ENCODE peak calls at places on chromosomes 2 and 18, in ten cellular contexts. R is endodermal cell, X is esophagus squamous epithelium, A is small intestine, D is lower lobe of right lung, L is IMR-90, M is fibroblast of lung, W is heart left ventricle, Z is GM23248, P is Karpas-422. K is an unnamed sample. For H3K27me3 and H3K4me1, the result is how much of the 10 kb centered on the place peaks cover.

GRCh38 chr2:105125920-105126319 is 88.1 kb downstream of the MRPS9 start:
- DNase-seq in R (peak), X (no peak), A (no peak), D (no peak), L (no peak), M (no peak), W (no peak), Z (no peak), P (no peak), K (no peak)

GRCh38 chr2:122326448-122326847 is 571.0 kb downstream of the TSN start:
- DNase-seq in R (peak), X (no peak), A (no peak), D (no peak), L (no peak), M (no peak), W (no peak), Z (no peak), P (no peak), K (no peak)

GRCh38 chr18:73975266-73975665 is 172.4 kb downstream of the FBXO15 start:
- DNase-seq in R (no peak), X (no peak), A (no peak), D (no peak), L (peak), M (peak), W (no peak), Z (no peak), P (no peak), K (no peak)

GRCh38 chr2:96198937-96199336 is 9.7 kb downstream of the STARD7 start:
- DNase-seq in R (no peak), X (no peak), A (no peak), D (no peak), L (no peak), M (no peak), W (no peak), Z (no peak), P (no peak), K (no peak)

GRCh38 chr2:20235655-20236302 is 10.8 kb upstream of the SDC1 start:
- DNase-seq in R (peak), X (no peak), A (peak), D (no peak), L (no peak), M (no peak), W (no peak), Z (no peak), P (no peak), K (no peak)

GRCh38 chr2:227388537-227389011 is 825 bp upstream of the SCYGR1 start:
- DNase-seq in R (no peak), X (no peak), A (no peak), D (no peak), L (peak), M (peak), W (no peak), Z (peak), P (no peak), K (no peak)

GRCh38 chr2:69592511-69592910 is 51.0 kb downstream of the AAK1 start:
- DNase-seq in R (no peak), X (no peak), A (no peak), D (no peak), L (no peak), M (no peak), W (no peak), Z (no peak), P (no peak), K (no peak)

GRCh38 chr2:221289389-221289788 is 282.7 kb downstream of the EPHA4 start:
- DNase-seq in R (no peak), X (no peak), A (no peak), D (no peak), L (peak), M (no peak), W (no peak), Z (peak), P (peak), K (no peak)

GRCh38 chr2:215401896-215402379 is 33.9 kb downstream of the FN1 start:
- DNase-seq in R (no peak), X (no peak), A (no peak), D (no peak), L (peak), M (peak), W (peak), Z (peak), P (peak), K (no peak)

GRCh38 chr18:22683196-22683676 is 249.9 kb upstream of the RBBP8 start:
- DNase-seq in R (no peak), X (no peak), A (peak), D (no peak), L (peak), M (peak), W (peak), Z (peak), P (no peak), K (peak)

GRCh38 chr2:36445191-36445590 is 89.6 kb downstream of the CRIM1 start:
- DNase-seq in R (no peak), X (no peak), A (no peak), D (no peak), L (no peak), M (no peak), W (no peak), Z (no peak), P (no peak), K (no peak)

GRCh38 chr18:73691118-73691517 is 456.5 kb downstream of the FBXO15 start:
- DNase-seq in R (no peak), X (no peak), A (no peak), D (no peak), L (peak), M (peak), W (no peak), Z (peak), P (no peak), K (no peak)

GRCh38 chr2:169360984-169361705 is 1.2 kb downstream of the LRP2 start:
- DNase-seq in R (peak), X (no peak), A (no peak), D (peak), L (no peak), M (peak), W (no peak), Z (peak), P (no peak), K (no peak)

GRCh38 chr18:12837747-12838146 is 46.3 kb downstream of the PTPN2 start:
- DNase-seq in R (no peak), X (no peak), A (no peak), D (no peak), L (peak), M (peak), W (no peak), Z (peak), P (no peak), K (no peak)

GRCh38 chr2:70399046-70399445 is 97.2 kb upstream of the FAM136A start:
- DNase-seq in R (no peak), X (no peak), A (no peak), D (no peak), L (no peak), M (no peak), W (no peak), Z (no peak), P (no peak), K (no peak)

GRCh38 chr2:127254386-127254981 is 34.4 kb upstream of the CYP27C1 start:
- DNase-seq in R (no peak), X (no peak), A (no peak), D (no peak), L (peak), M (peak), W (no peak), Z (peak), P (no peak), K (no peak)

GRCh38 chr2:37630298-37630697 is 41.1 kb downstream of the CDC42EP3 start:
- DNase-seq in R (no peak), X (no peak), A (no peak), D (no peak), L (no peak), M (no peak), W (no peak), Z (peak), P (no peak), K (no peak)

GRCh38 chr2:171260471-171261424 is 100.1 kb upstream of the TLK1 start:
- DNase-seq in R (peak), X (no peak), A (no peak), D (no peak), L (no peak), M (no peak), W (no peak), Z (no peak), P (no peak), K (no peak)

GRCh38 chr18:54822872-54823845 is 5.1 kb upstream of the RAB27B start:
- DNase-seq in R (no peak), X (no peak), A (no peak), D (no peak), L (peak), M (peak), W (no peak), Z (peak), P (no peak), K (no peak)

GRCh38 chr18:74709451-74709850 is 111.8 kb downstream of the ZNF407 start:
- DNase-seq in R (no peak), X (no peak), A (no peak), D (no peak), L (no peak), M (no peak), W (no peak), Z (no peak), P (no peak), K (no peak)

GRCh38 chr2:237179161-237179560 is 93.5 kb downstream of the COPS8 start:
- DNase-seq in R (no peak), X (no peak), A (no peak), D (no peak), L (no peak), M (no peak), W (no peak), Z (no peak), P (no peak), K (no peak)

GRCh38 chr18:75683426-75683825 is 255.9 kb upstream of the SMIM21 start:
- DNase-seq in R (no peak), X (no peak), A (no peak), D (no peak), L (no peak), M (no peak), W (no peak), Z (no peak), P (no peak), K (no peak)

GRCh38 chr2:141021109-141021508 is 1109.7 kb downstream of the LRP1B start:
- DNase-seq in R (no peak), X (no peak), A (no peak), D (no peak), L (peak), M (peak), W (no peak), Z (peak), P (no peak), K (no peak)

GRCh38 chr2:121532894-121533293 is 2.2 kb downstream of the RNU4ATAC start:
- DNase-seq in R (no peak), X (no peak), A (no peak), D (no peak), L (peak), M (no peak), W (no peak), Z (no peak), P (no peak), K (no peak)

GRCh38 chr2:8851811-8852560 is 14.6 kb upstream of the KIDINS220 start:
- DNase-seq in R (peak), X (no peak), A (no peak), D (no peak), L (no peak), M (no peak), W (no peak), Z (peak), P (no peak), K (no peak)

GRCh38 chr2:111100765-111101162 is 19.9 kb upstream of the BCL2L11 start:
- DNase-seq in R (no peak), X (no peak), A (no peak), D (no peak), L (no peak), M (no peak), W (no peak), Z (no peak), P (peak), K (no peak)

GRCh38 chr2:241003369-241003768 is 5.0 kb downstream of the SNED1 start:
- DNase-seq in R (no peak), X (no peak), A (no peak), D (no peak), L (no peak), M (no peak), W (no peak), Z (no peak), P (no peak), K (no peak)

GRCh38 chr2:180122874-180123273 is 115.8 kb upstream of the CWC22 start:
- DNase-seq in R (no peak), X (no peak), A (no peak), D (no peak), L (peak), M (no peak), W (no peak), Z (peak), P (no peak), K (no peak)

GRCh38 chr18:78579854-78580577 is 399.6 kb upstream of the SALL3 start:
- DNase-seq in R (no peak), X (no peak), A (no peak), D (no peak), L (no peak), M (no peak), W (peak), Z (no peak), P (no peak), K (no peak)

GRCh38 chr2:74002515-74003391 is 18.0 kb downstream of the TET3 start:
- DNase-seq in R (peak), X (no peak), A (peak), D (peak), L (peak), M (peak), W (peak), Z (peak), P (peak), K (peak)

GRCh38 chr18:57422313-57422872 is 12.8 kb upstream of the ONECUT2 start:
- DNase-seq in R (no peak), X (no peak), A (peak), D (no peak), L (no peak), M (no peak), W (no peak), Z (no peak), P (peak), K (no peak)

GRCh38 chr2:80102026-80102425 is 202.5 kb downstream of the LRRTM1 start:
- DNase-seq in R (no peak), X (no peak), A (no peak), D (no peak), L (peak), M (peak), W (no peak), Z (peak), P (no peak), K (no peak)

GRCh38 chr18:14921547-14921946 is 173.6 kb downstream of the ANKRD30B start:
- DNase-seq in R (no peak), X (no peak), A (peak), D (no peak), L (no peak), M (no peak), W (no peak), Z (no peak), P (no peak), K (no peak)

GRCh38 chr2:188235364-188235763 is 56.3 kb upstream of the GULP1 start:
- DNase-seq in R (no peak), X (no peak), A (no peak), D (no peak), L (no peak), M (no peak), W (no peak), Z (no peak), P (no peak), K (no peak)

GRCh38 chr18:48244530-48244929 is 164.7 kb downstream of the ZBTB7C start:
- DNase-seq in R (no peak), X (no peak), A (no peak), D (no peak), L (no peak), M (no peak), W (no peak), Z (no peak), P (no peak), K (no peak)

GRCh38 chr18:48254077-48254602 is 155.0 kb downstream of the ZBTB7C start:
- DNase-seq in R (no peak), X (no peak), A (no peak), D (no peak), L (no peak), M (no peak), W (no peak), Z (no peak), P (no peak), K (no peak)

GRCh38 chr18:48249841-48250240 is 159.3 kb downstream of the ZBTB7C start:
- DNase-seq in R (no peak), X (no peak), A (no peak), D (no peak), L (no peak), M (no peak), W (no peak), Z (no peak), P (no peak), K (no peak)
- H3K27me3 ChIP-seq in R (under half), X (under half), A (under half), D (under half), L (under half), M (under half), W (under half), Z (under half), P (under half), K (under half)

GRCh38 chr2:167383610-167384194 is 495.4 kb downstream of the XIRP2 start:
- DNase-seq in R (no peak), X (no peak), A (no peak), D (no peak), L (no peak), M (no peak), W (no peak), Z (no peak), P (no peak), K (no peak)
- H3K4me1 ChIP-seq in R (under half), X (under half), A (under half), D (under half), L (under half), M (under half), W (under half), Z (under half), P (under half), K (under half)

GRCh38 chr2:26693287-26693849 is 846 bp downstream of the KCNK3 start:
- DNase-seq in R (peak), X (no peak), A (no peak), D (no peak), L (no peak), M (no peak), W (no peak), Z (no peak), P (no peak), K (peak)
- H3K27me3 ChIP-seq in R (half or more), X (under half), A (under half), D (half or more), L (half or more), M (under half), W (half or more), Z (under half), P (under half), K (under half)

GRCh38 chr2:12720181-12720580 is 3.4 kb downstream of the TRIB2 start:
- DNase-seq in R (no peak), X (no peak), A (no peak), D (no peak), L (peak), M (peak), W (no peak), Z (peak), P (peak), K (no peak)
- H3K4me1 ChIP-seq in R (under half), X (half or more), A (under half), D (half or more), L (under half), M (under half), W (under half), Z (under half), P (half or more), K (under half)

GRCh38 chr2:176172748-176173586 is 15.5 kb upstream of the HOXD1 start:
- DNase-seq in R (no peak), X (no peak), A (no peak), D (no peak), L (no peak), M (no peak), W (no peak), Z (no peak), P (no peak), K (no peak)

GRCh38 chr2:176174850-176175728 is 13.4 kb upstream of the HOXD1 start:
- DNase-seq in R (peak), X (no peak), A (no peak), D (no peak), L (no peak), M (no peak), W (no peak), Z (no peak), P (peak), K (no peak)

GRCh38 chr2:176173679-176174381 is 14.6 kb upstream of the HOXD1 start:
- DNase-seq in R (no peak), X (no peak), A (no peak), D (no peak), L (no peak), M (no peak), W (no peak), Z (no peak), P (no peak), K (no peak)

GRCh38 chr2:176175729-176176074 is 12.8 kb upstream of the HOXD1 start:
- DNase-seq in R (peak), X (no peak), A (no peak), D (no peak), L (no peak), M (no peak), W (no peak), Z (no peak), P (no peak), K (no peak)

DNA sequence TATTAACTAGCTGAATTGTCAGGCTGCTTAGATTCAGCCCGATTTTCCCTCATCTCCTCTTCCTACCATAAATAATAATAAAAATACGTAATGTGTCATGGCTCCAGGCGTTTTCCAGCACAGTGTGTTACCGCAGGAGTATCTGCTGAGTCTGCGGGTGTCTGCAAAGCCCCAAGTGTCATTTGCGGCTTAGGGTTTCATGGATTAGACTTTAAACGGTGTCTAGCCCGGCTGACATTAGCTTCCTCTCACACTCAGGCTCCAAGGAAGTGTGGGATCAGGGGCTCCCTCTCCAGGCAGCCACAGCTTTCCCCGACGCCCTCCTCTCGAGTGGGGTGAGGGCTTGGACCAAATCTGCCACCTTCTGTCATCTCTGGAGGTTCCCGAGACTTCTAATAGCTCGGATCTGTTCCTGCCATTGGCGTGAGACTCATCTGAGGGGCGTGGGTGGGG is 14.1 kb upstream of the HOXD1 start:
- DNase-seq in R (peak), X (no peak), A (no peak), D (no peak), L (no peak), M (no peak), W (no peak), Z (no peak), P (no peak), K (no peak)
- H3K27me3 ChIP-seq in R (half or more), X (half or more), A (under half), D (half or more), L (half or more), M (half or more), W (half or more), Z (under half), P (under half), K (under half)

GRCh38 chr2:71827146-71827874 is 320.4 kb downstream of the CYP26B1 start:
- DNase-seq in R (no peak), X (no peak), A (no peak), D (no peak), L (no peak), M (no peak), W (no peak), Z (no peak), P (no peak), K (no peak)
- H3K4me1 ChIP-seq in R (under half), X (under half), A (under half), D (under half), L (under half), M (under half), W (under half), Z (under half), P (under half), K (under half)

GRCh38 chr2:100321881-100322820 is at the start of gene LONRF2:
- DNase-seq in R (peak), X (no peak), A (peak), D (peak), L (no peak), M (no peak), W (peak), Z (peak), P (no peak), K (peak)
- H3K27me3 ChIP-seq in R (half or more), X (under half), A (under half), D (under half), L (under half), M (under half), W (half or more), Z (half or more), P (under half), K (under half)

GRCh38 chr2:18837233-18837632 is 247.9 kb upstream of the NT5C1B start:
- DNase-seq in R (no peak), X (no peak), A (no peak), D (no peak), L (no peak), M (no peak), W (no peak), Z (no peak), P (no peak), K (no peak)

GRCh38 chr2:18836436-18836835 is 247.1 kb upstream of the NT5C1B start:
- DNase-seq in R (peak), X (no peak), A (no peak), D (no peak), L (no peak), M (no peak), W (no peak), Z (no peak), P (no peak), K (no peak)

GRCh38 chr2:18834341-18834740 is 245.0 kb upstream of the NT5C1B start:
- DNase-seq in R (no peak), X (no peak), A (no peak), D (no peak), L (peak), M (peak), W (no peak), Z (peak), P (no peak), K (no peak)

GRCh38 chr2:18833941-18834340 is 244.6 kb upstream of the NT5C1B start:
- DNase-seq in R (no peak), X (no peak), A (no peak), D (no peak), L (no peak), M (no peak), W (no peak), Z (no peak), P (no peak), K (no peak)

GRCh38 chr2:18835787-18836186 is 246.4 kb upstream of the NT5C1B start:
- DNase-seq in R (no peak), X (no peak), A (no peak), D (no peak), L (no peak), M (no peak), W (no peak), Z (no peak), P (no peak), K (no peak)
- H3K4me1 ChIP-seq in R (under half), X (under half), A (under half), D (under half), L (under half), M (under half), W (under half), Z (under half), P (under half), K (under half)